ENCODE peak calls at places on chromosomes 11 and 22, in nine cellular contexts. X is upper lobe of right lung; Q is transverse colon; H is fibroblast of lung; N is heart right ventricle; L is SJSA1; Y is CD8-positive, alpha-beta memory T cell; S is uterus; D is Peyer's patch. M is an unnamed sample. For H3K4me1, the result is how much of the 10 kb centered on the place peaks cover.

GRCh38 chr11:108131993-108132392 is 10.6 kb downstream of the ACAT1 start:
- DNase-seq in S (no peak), L (no peak), Q (no peak), H (no peak), N (no peak), X (no peak), D (no peak), Y (no peak), M (no peak)

GRCh38 chr22:42720263-42721044 is at the start of gene A4GALT:
- DNase-seq in Q (no peak), N (no peak), Y (no peak), L (no peak), D (no peak), H (no peak), X (no peak), S (no peak), M (no peak)

GRCh38 chr22:44259366-44260215 is 53.2 kb downstream of the SHISAL1 start:
- DNase-seq in X (no peak), L (peak), N (no peak), Q (no peak), S (peak), Y (no peak), H (no peak), D (peak), M (no peak)

GRCh38 chr11:10351768-10352641 is 47.1 kb downstream of the ADM start:
- DNase-seq in L (peak), D (peak), Q (peak), H (peak), N (peak), X (no peak), Y (no peak), S (peak), M (peak)

GRCh38 chr11:95545116-95545875 is 244.3 kb downstream of the FAM76B start:
- DNase-seq in D (no peak), Y (no peak), S (no peak), N (no peak), X (no peak), Q (no peak), H (no peak), L (no peak), M (no peak)

GRCh38 chr22:49232319-49233067 is 595.2 kb downstream of the BRD1 start:
- DNase-seq in Q (no peak), L (no peak), D (no peak), X (no peak), H (no peak), Y (no peak), N (no peak), S (no peak), M (peak)

GRCh38 chr11:19508166-19508565 is 204.5 kb upstream of the NAV2 start:
- DNase-seq in H (no peak), N (no peak), L (no peak), Y (no peak), D (peak), S (no peak), Q (peak), X (no peak), M (no peak)

GRCh38 chr11:2612884-2613571 is 86.8 kb downstream of the KCNQ1OT1 start:
- DNase-seq in L (no peak), N (no peak), X (no peak), S (no peak), D (no peak), H (no peak), Y (no peak), Q (no peak), M (no peak)

GRCh38 chr11:134647066-134647746 is 235.2 kb upstream of the B3GAT1 start:
- DNase-seq in S (no peak), X (no peak), L (no peak), D (peak), H (no peak), Y (no peak), N (no peak), Q (no peak), M (no peak)

GRCh38 chr11:86181379-86181778 is 63.2 kb upstream of the EED start:
- DNase-seq in S (no peak), Y (no peak), N (no peak), D (no peak), Q (no peak), H (no peak), L (no peak), X (no peak), M (no peak)

GRCh38 chr11:100686476-100686875 is 612 bp upstream of the ARHGAP42 start:
- DNase-seq in H (no peak), Y (no peak), S (no peak), L (no peak), D (no peak), N (no peak), Q (no peak), X (no peak), M (no peak)

GRCh38 chr22:19904881-19905618 is 36.5 kb upstream of the COMT start:
- DNase-seq in X (no peak), N (no peak), L (peak), Y (no peak), D (no peak), H (no peak), S (no peak), Q (no peak), M (no peak)

GRCh38 chr11:32884770-32885384 is 7.7 kb upstream of the QSER1 start:
- DNase-seq in D (no peak), S (no peak), Q (no peak), H (peak), N (no peak), X (no peak), Y (no peak), L (no peak), M (no peak)

GRCh38 chr22:36433318-36434231 is 45.8 kb upstream of the MYH9 start:
- DNase-seq in S (no peak), D (no peak), X (peak), L (no peak), Q (peak), N (no peak), H (peak), Y (no peak), M (no peak)

GRCh38 chr22:33515733-33516297 is 404.5 kb downstream of the LARGE1 start:
- DNase-seq in D (no peak), Y (no peak), H (no peak), L (no peak), S (no peak), Q (no peak), N (no peak), X (no peak), M (no peak)

GRCh38 chr11:64523456-64524187 is 67.4 kb upstream of the SLC22A12 start:
- DNase-seq in N (no peak), S (no peak), D (peak), Q (no peak), H (no peak), L (no peak), Y (no peak), X (peak), M (no peak)

GRCh38 chr11:2518983-2519340 is 74.2 kb downstream of the KCNQ1 start:
- DNase-seq in D (no peak), L (peak), H (no peak), Q (peak), N (no peak), S (peak), Y (no peak), X (peak), M (no peak)

GRCh38 chr11:125886997-125887372 is 483 bp upstream of the HYLS1 start:
- DNase-seq in S (peak), X (peak), H (peak), Y (no peak), L (peak), D (peak), Q (peak), N (peak), M (peak)

GRCh38 chr11:122690292-122690691 is 34.8 kb downstream of the UBASH3B start:
- DNase-seq in Q (no peak), S (no peak), X (no peak), Y (no peak), L (no peak), H (no peak), D (no peak), N (no peak), M (no peak)

GRCh38 chr11:64409278-64409677 is 50.3 kb downstream of the RPS6KA4 start:
- DNase-seq in Q (no peak), S (no peak), H (no peak), D (no peak), Y (no peak), L (no peak), X (no peak), N (no peak), M (no peak)

GRCh38 chr11:6735306-6735705 is 36.5 kb downstream of the OR2AG2 start:
- DNase-seq in Y (no peak), S (no peak), L (no peak), D (no peak), H (peak), X (no peak), N (no peak), Q (no peak), M (no peak)

GRCh38 chr22:26995222-26995621 is 337.8 kb downstream of the MIAT start:
- DNase-seq in L (no peak), S (peak), D (no peak), Q (peak), N (peak), H (peak), X (no peak), Y (no peak), M (no peak)

GRCh38 chr22:31639640-31640039 is 22.4 kb downstream of the PISD start:
- DNase-seq in Q (peak), S (no peak), N (no peak), L (no peak), Y (no peak), H (no peak), X (no peak), D (peak), M (no peak)

GRCh38 chr11:118797510-118797909 is 6.5 kb upstream of the DDX6 start:
- DNase-seq in L (no peak), S (no peak), H (no peak), Y (no peak), N (no peak), Q (no peak), D (no peak), X (no peak), M (no peak)
- H3K4me1 ChIP-seq in L (under half), S (under half), H (under half), Y (under half), N (under half), Q (under half), D (under half), X (under half), M (under half)

GRCh38 chr22:46625113-46625842 is 5.1 kb downstream of the GRAMD4 start:
- DNase-seq in L (no peak), X (no peak), H (no peak), D (no peak), Y (no peak), Q (no peak), S (no peak), N (no peak), M (no peak)

GRCh38 chr22:46619240-46619829 is 851 bp upstream of the GRAMD4 start:
- DNase-seq in D (no peak), H (peak), Y (no peak), N (no peak), S (no peak), Q (no peak), X (no peak), L (no peak), M (no peak)

GRCh38 chr22:46619830-46620501 is at the start of gene GRAMD4:
- DNase-seq in S (peak), L (no peak), Y (no peak), H (peak), X (no peak), N (peak), D (no peak), Q (no peak), M (no peak)

GRCh38 chr22:46620588-46621242 is 529 bp downstream of the GRAMD4 start:
- DNase-seq in D (no peak), H (no peak), N (no peak), S (no peak), X (no peak), L (no peak), Q (no peak), Y (no peak), M (no peak)

DNA sequence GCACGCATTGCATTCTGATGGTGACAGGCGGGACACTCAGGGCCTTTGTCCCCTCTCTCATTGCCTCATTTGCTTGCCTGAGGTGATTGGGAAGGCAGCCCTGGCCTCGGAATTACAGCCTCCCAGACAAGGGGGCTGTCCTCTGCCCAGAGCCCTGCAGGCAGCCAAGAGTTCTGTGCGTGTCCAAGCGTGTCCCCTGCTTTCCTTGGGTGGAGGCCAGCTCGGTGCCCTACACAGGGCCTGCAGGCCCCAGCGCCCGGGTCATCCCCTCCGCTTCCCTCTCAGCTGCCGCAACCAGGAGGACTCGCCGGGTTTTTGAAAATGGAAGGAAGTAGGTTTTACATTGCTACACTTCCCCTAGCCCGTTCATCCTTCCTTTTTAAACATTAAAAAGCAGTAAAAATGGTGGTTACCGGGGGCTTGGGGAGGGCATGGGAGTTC is 1.9 kb downstream of the GRAMD4 start:
- DNase-seq in N (peak), H (no peak), S (no peak), L (no peak), Q (no peak), D (no peak), X (no peak), Y (no peak), M (no peak)
- H3K27ac ChIP-seq in N (peak), H (no peak), S (no peak), L (no peak), Q (no peak), D (no peak), X (peak), Y (no peak), M (peak)

GRCh38 chr11:79484872-79485271 is 44.0 kb upstream of the TENM4 start:
- DNase-seq in N (no peak), Q (no peak), L (no peak), X (no peak), Y (no peak), D (no peak), H (no peak), S (no peak), M (no peak)
- H3K4me1 ChIP-seq in N (under half), Q (under half), L (under half), X (under half), Y (under half), D (under half), H (under half), S (under half), M (under half)

DNA sequence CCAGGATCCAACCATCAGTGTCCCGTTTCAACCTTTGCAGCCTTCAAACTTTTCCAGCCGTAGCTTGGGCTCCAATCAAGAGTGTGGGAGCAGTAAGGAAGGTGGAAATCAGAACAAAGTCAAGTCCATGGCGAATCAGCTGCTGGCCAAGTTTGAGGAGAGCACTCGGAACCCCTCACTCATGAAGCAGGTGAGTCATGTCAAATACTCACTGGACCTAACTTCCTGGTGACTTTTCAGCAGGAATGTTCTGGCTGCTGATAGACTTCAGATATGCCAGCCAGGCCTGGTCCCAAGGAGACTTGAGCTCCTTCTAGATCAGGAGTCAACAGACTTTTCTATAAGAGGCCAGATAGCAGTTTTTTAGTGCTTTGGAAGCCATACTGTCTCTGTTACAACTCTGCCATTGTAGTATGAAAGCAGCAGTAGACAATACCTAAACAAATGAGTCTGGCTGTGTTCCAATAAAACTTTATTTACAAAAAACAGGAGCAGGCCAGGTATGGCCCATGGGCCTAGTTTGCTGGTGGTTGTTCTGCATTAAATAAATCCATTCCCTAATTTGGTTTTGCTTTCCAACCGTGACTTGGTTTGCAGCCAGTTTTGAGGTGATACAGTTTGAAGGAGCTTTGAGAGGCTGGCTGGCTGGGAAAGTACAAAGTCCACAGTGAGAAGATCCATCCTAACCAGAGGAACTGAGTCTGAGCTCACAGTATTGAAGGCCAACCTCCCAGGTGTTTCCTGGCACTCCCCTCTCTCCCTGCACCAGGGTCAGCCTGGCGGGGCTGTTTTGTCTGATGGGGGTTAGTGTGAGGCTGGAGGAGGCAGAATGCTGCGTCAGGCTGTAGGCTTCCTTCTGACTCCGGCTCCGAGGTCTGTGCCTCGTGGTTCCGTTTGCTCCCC is 129.3 kb downstream of the MICAL2 start:
- DNase-seq in D (peak), H (peak), Y (no peak), L (no peak), Q (no peak), S (no peak), X (no peak), N (no peak), M (no peak)
- H3K27ac ChIP-seq in D (no peak), H (no peak), Y (no peak), L (no peak), Q (peak), S (no peak), X (peak), N (peak), M (peak)

DNA sequence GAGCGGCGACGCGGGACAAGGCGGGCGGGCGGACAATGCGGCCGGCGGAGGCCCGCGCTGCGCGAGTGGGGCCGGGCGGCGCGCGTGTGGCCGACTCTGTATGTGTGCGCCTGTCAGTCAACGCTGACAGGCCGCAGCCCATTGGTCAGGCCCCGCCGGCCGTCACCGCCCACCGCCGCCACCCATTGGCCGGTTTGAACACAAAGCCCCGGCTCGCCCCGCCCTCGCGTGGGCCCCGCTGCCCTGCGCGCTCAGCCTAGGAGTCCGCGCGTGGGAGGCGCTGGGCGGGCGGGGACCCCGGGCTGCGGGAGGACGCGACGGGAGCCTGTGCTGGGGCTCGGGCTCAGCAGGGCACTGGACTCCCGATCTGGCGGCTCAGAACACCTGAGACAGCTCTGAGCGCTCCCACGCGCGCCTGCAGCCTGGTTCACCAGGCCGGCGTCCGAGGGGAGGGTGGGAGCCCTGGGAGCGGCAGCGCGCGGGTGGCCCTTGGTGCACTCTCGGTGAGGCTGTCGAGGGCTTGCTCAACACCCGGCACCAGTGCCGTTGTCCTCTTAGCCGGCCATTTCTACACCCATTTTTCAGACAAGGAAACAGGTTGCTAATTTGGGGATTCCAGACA is at the start of gene SUN2:
- DNase-seq in Q (peak), N (peak), S (peak), L (peak), X (peak), D (peak), H (peak), Y (peak), M (peak)
- H3K4me1 ChIP-seq in Q (under half), N (under half), S (under half), L (under half), X (under half), D (under half), H (under half), Y (half or more), M (under half)

M was measured in right atrium auricular region.